ENCODE peak calls at places on chromosomes 12 and 14, in seven cellular contexts. E is transverse colon, J is body of pancreas, X is sigmoid colon, I is Peyer's patch, F is IMR-90, V is HCT116. U is an unnamed sample.

GRCh38 chr14:79534703-79535353 is 676.5 kb downstream of the DIO2 start:
- DNase-seq in F (no peak), V (no peak), E (no peak), J (peak; percentile 64), X (no peak), I (no peak), U (no peak)

GRCh38 chr12:40692617-40693502 is 621 bp downstream of the CNTN1 start:
- DNase-seq in J (peak; percentile 71), E (no peak), F (no peak), X (peak; percentile 65), V (no peak), I (no peak), U (peak; percentile 63)

GRCh38 chr14:79602742-79603141 is 608.6 kb downstream of the DIO2 start:
- DNase-seq in X (no peak), J (no peak), F (no peak), V (no peak), E (no peak), I (no peak), U (no peak)

GRCh38 chr12:47818701-47819543 is 781 bp downstream of the HDAC7 start:
- DNase-seq in X (peak; percentile 85), J (peak; percentile 52), F (no peak), E (peak; percentile 77), V (no peak), I (peak; percentile 62), U (peak; percentile 95)

GRCh38 chr14:68793734-68794129 is 865 bp upstream of the ZFP36L1 start:
- DNase-seq in I (no peak), V (no peak), X (no peak), J (no peak), E (no peak), F (no peak), U (peak; percentile 89)

GRCh38 chr12:52965337-52965731 is 16.4 kb downstream of the KRT18 start:
- DNase-seq in E (no peak), F (no peak), J (peak; percentile 26), V (no peak), I (no peak), X (no peak), U (no peak)

GRCh38 chr12:2465681-2466080 is 329.1 kb upstream of the FKBP4 start:
- DNase-seq in X (no peak), I (no peak), J (no peak), V (no peak), E (no peak), F (no peak), U (no peak)

GRCh38 chr12:114131824-114132223 is 165.7 kb upstream of the RBM19 start:
- DNase-seq in V (no peak), X (no peak), J (no peak), F (no peak), I (no peak), E (no peak), U (no peak)

GRCh38 chr14:92973265-92973797 is 50.4 kb downstream of the CHGA start:
- DNase-seq in X (peak; percentile 94), J (peak; percentile 67), I (no peak), F (peak; percentile 53), V (no peak), E (peak; percentile 81), U (peak; percentile 83)

GRCh38 chr14:93619176-93619793 is 169.0 kb downstream of the PRIMA1 start:
- DNase-seq in X (no peak), V (peak; percentile 48), J (peak; percentile 58), I (peak; percentile 36), F (peak; percentile 50), E (peak; percentile 9), U (no peak)

GRCh38 chr12:90456248-90456647 is 498.7 kb downstream of the CCER1 start:
- DNase-seq in X (no peak), V (no peak), F (no peak), J (no peak), I (no peak), E (no peak), U (no peak)

GRCh38 chr12:131907379-131908081 is 13.1 kb downstream of the ULK1 start:
- DNase-seq in J (no peak), I (no peak), X (peak; percentile 53), E (no peak), V (no peak), F (no peak), U (peak; percentile 64)
- H3K4me1 ChIP-seq in J (peaks cover 22% of the 10 kb centered on the region), I (no peaks in the 10 kb centered on the region), X (peaks cover 39% of the 10 kb centered on the region), E (peaks cover 10% of the 10 kb centered on the region), V (peaks cover 7% of the 10 kb centered on the region), F (peaks cover 5% of the 10 kb centered on the region), U (peaks cover 47% of the 10 kb centered on the region)

GRCh38 chr12:18827913-18828312 is 90.0 kb downstream of the CAPZA3 start:
- DNase-seq in E (no peak), F (no peak), V (no peak), I (no peak), J (no peak), X (no peak), U (no peak)

GRCh38 chr12:18824287-18824686 is 86.4 kb downstream of the CAPZA3 start:
- DNase-seq in V (no peak), F (no peak), J (no peak), X (no peak), E (no peak), I (no peak), U (no peak)

GRCh38 chr12:18825138-18825537 is 87.2 kb downstream of the CAPZA3 start:
- DNase-seq in V (no peak), J (no peak), F (no peak), X (no peak), I (no peak), E (no peak), U (no peak)

GRCh38 chr12:18828987-18829386 is 91.1 kb downstream of the CAPZA3 start:
- DNase-seq in V (no peak), X (no peak), J (no peak), F (no peak), E (no peak), I (no peak), U (no peak)

DNA sequence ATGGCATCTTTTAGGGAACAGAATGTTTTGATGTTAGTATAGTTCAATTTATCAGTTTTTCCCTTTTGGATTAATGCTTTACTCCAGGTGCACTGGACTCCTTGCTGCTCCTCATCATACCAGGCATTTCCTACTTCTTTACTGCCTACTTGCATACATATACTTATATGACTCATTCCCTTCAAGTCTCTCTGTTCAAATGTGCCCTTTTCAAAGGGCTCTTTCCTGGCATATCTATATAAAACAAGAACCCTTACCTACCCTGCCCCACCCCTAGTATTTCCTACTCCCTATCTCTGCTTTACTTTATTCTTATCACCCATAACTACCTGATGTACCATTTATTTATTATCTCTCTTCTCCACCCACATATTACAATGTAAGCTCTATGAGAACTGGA is 90.6 kb downstream of the CAPZA3 start:
- DNase-seq in V (no peak), I (no peak), J (no peak), E (no peak), F (no peak), X (no peak), U (no peak)
- TF ChIP-seq POLR2A in V (no peak), I (no peak), J (no peak), E (no peak), F (no peak), X (no peak), U (no peak)

GRCh38 chr12:56126732-56127239 is 1.3 kb upstream of the ESYT1 start:
- DNase-seq in X (no peak), F (no peak), J (no peak), V (no peak), E (no peak), I (no peak), U (no peak)
- H3K4me3 ChIP-seq in X (no peak overlapping the region), F (no peak overlapping the region), J (no peak overlapping the region), V (no peak overlapping the region), E (no peak overlapping the region), I (no peak overlapping the region), U (no peak overlapping the region)

GRCh38 chr12:95949801-95950206 is 6.7 kb downstream of the AMDHD1 start:
- DNase-seq in E (no peak), X (no peak), I (no peak), V (no peak), J (no peak), F (no peak), U (no peak)
- H3K4me1 ChIP-seq in E (no peaks in the 10 kb centered on the region), X (no peaks in the 10 kb centered on the region), I (no peaks in the 10 kb centered on the region), V (no peaks in the 10 kb centered on the region), J (no peaks in the 10 kb centered on the region), F (no peaks in the 10 kb centered on the region), U (no peaks in the 10 kb centered on the region)

GRCh38 chr12:27015730-27016076 is 1.5 kb upstream of the TM7SF3 start:
- DNase-seq in I (no peak), V (peak; percentile 56), J (no peak), X (no peak), F (peak; percentile 56), E (no peak), U (no peak)

GRCh38 chr12:27014859-27015729 is 910 bp upstream of the TM7SF3 start:
- DNase-seq in V (no peak), F (no peak), J (no peak), X (no peak), E (no peak), I (no peak), U (no peak)

GRCh38 chr12:27013606-27014084 is 539 bp downstream of the TM7SF3 start:
- DNase-seq in I (peak; percentile 51), X (no peak), J (no peak), V (no peak), F (peak; percentile 47), E (peak; percentile 10), U (no peak)

GRCh38 chr12:27012982-27013255 is 1.3 kb downstream of the TM7SF3 start:
- DNase-seq in I (no peak), F (no peak), X (no peak), J (peak; percentile 27), V (no peak), E (no peak), U (no peak)

DNA sequence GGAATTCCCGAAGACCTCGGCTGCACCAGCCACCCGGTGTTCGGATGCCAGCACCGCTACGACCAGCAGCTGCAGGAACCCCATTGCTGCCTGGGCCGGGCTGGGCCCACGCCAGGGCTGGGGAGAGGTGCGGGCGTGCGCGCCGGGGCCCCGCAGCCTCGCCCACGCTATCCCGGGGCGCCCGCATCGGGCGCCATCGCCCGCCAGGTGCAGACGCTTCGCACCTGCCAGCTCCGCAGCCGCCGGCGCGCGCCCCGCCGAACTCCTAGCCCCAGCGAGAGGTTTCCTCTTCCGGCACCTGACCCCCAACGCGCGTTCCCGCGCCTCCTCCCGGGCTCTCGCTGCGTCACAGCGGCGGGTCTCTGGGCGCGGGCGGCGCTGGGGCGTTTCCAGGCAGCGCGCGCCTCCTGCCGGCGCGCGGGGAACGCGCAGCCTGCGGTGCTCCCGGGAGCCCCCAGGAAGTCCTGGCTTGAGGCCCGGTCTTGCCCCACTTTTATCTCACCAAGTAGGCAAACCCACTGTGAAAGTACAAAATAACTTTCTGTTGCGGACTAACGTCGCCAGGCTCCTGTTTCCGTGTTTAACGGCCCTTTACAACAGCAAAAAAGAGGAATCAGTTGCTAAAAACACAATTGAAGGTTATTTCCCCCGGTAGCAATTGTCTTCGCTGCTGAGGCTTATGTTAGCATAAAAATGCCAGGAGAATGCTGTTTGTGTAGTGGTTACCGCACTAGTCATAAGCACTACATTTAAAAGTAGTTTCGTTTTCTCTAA is at the start of gene TM7SF3:
- DNase-seq in F (peak; percentile 83), V (peak; percentile 77), I (peak; percentile 93), E (peak; percentile 97), X (peak; percentile 95), J (peak; percentile 97), U (peak; percentile 100)
- TF ChIP-seq POLR2A in F (no peak), V (peak; percentile 47), I (peak; percentile 71), E (peak; percentile 56), X (no peak), J (peak; percentile 79), U (peak; percentile 22)

U was measured in spleen.